ENCODE peak calls at places on chromosomes 5 and 9, in eight cellular contexts. A is AG04450, I is cardiac fibroblast, Y is brain microvascular endothelial cell, J is heart right ventricle, W is GM12864, R is upper lobe of right lung, E is fibroblast of lung. Z is an unnamed sample.

GRCh38 chr9:78026416-78026815 is 5.2 kb downstream of the GNAQ start:
- DNase-seq in A (no peak), I (no peak), Y (no peak), J (no peak), W (no peak), R (no peak), E (peak), Z (no peak)

GRCh38 chr5:157328277-157328912 is 62.5 kb downstream of the CYFIP2 start:
- DNase-seq in A (peak), I (peak), Y (peak), J (peak), W (no peak), R (no peak), E (peak), Z (peak)

GRCh38 chr9:134648701-134649525 is 7.3 kb downstream of the COL5A1 start:
- DNase-seq in A (no peak), I (peak), Y (peak), J (no peak), W (no peak), R (no peak), E (peak), Z (no peak)

GRCh38 chr5:122703214-122703613 is 71.7 kb upstream of the SNX2 start:
- DNase-seq in A (no peak), I (no peak), Y (no peak), J (no peak), W (no peak), R (no peak), E (no peak), Z (no peak)

GRCh38 chr5:40485021-40485998 is 194.4 kb upstream of the PTGER4 start:
- DNase-seq in A (no peak), I (no peak), Y (no peak), J (no peak), W (no peak), R (no peak), E (no peak), Z (no peak)

GRCh38 chr5:28766565-28767158 is 1728.3 kb upstream of the CDH9 start:
- DNase-seq in A (no peak), I (peak), Y (peak), J (no peak), W (no peak), R (no peak), E (peak), Z (no peak)

GRCh38 chr5:131228646-131229045 is 35.2 kb upstream of the CDC42SE2 start:
- DNase-seq in A (no peak), I (no peak), Y (no peak), J (no peak), W (no peak), R (no peak), E (no peak), Z (no peak)

GRCh38 chr9:81656004-81656403 is 33.3 kb downstream of the TLE1 start:
- DNase-seq in A (no peak), I (no peak), Y (no peak), J (no peak), W (peak), R (no peak), E (no peak), Z (no peak)

GRCh38 chr9:94916956-94917355 is 190.5 kb downstream of the AOPEP start:
- DNase-seq in A (no peak), I (no peak), Y (no peak), J (no peak), W (no peak), R (no peak), E (no peak), Z (no peak)

GRCh38 chr9:83544002-83544698 is 5.9 kb upstream of the FRMD3 start:
- DNase-seq in A (no peak), I (peak), Y (peak), J (peak), W (peak), R (no peak), E (peak), Z (peak)

GRCh38 chr9:37498457-37498856 is 12.7 kb downstream of the POLR1E start:
- DNase-seq in A (no peak), I (no peak), Y (no peak), J (no peak), W (no peak), R (no peak), E (no peak), Z (no peak)

GRCh38 chr9:129669141-129669718 is 3.8 kb downstream of the PRRX2 start:
- DNase-seq in A (peak), I (no peak), Y (peak), J (no peak), W (no peak), R (no peak), E (peak), Z (peak)

GRCh38 chr5:135030691-135031145 is 3.3 kb downstream of the PITX1 start:
- DNase-seq in A (no peak), I (no peak), Y (no peak), J (no peak), W (no peak), R (no peak), E (no peak), Z (no peak)

GRCh38 chr5:135028791-135029467 is 5.1 kb downstream of the PITX1 start:
- DNase-seq in A (no peak), I (no peak), Y (no peak), J (no peak), W (no peak), R (no peak), E (no peak), Z (no peak)

GRCh38 chr5:135027699-135028615 is 6.1 kb downstream of the PITX1 start:
- DNase-seq in A (no peak), I (no peak), Y (no peak), J (no peak), W (no peak), R (no peak), E (no peak), Z (no peak)

GRCh38 chr5:135030123-135030517 is 3.9 kb downstream of the PITX1 start:
- DNase-seq in A (no peak), I (no peak), Y (no peak), J (no peak), W (no peak), R (no peak), E (no peak), Z (no peak)

DNA sequence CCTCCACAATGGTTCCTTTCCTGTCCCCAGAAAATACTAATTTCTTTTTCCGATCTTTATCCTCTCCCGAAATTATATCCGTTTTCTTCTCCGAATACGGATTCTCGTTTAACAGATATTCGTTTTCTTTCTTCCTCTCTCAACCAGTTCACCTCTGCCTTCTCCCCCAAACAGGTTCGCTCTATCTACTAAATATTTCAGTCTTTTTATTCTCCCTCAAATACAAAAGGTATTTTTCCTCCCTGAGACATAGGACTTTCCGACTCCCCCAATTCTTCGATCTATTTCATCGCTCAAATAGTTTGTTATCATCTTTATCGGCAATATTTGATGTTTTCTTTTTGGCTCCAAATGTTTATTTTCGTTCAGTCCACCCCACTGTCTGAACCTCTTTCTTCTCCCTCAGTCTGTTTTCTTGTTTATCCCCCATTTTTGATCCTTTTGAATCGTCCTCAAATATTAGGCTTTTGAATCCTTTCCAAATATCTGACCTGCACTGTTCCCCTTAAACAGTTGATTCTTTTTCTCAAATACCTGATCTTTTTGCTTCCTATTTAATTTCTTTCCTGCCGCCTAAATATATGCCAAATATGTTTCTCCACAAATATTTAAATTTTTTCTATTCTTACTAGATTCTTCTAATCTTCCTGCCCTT is 4.4 kb downstream of the PITX1 start:
- DNase-seq in A (no peak), I (no peak), Y (no peak), J (no peak), W (no peak), R (no peak), E (no peak), Z (no peak)
- H3K4me3 ChIP-seq in A (peak), I (no peak), Y (no peak), J (no peak), W (no peak), R (no peak), E (no peak), Z (no peak)

DNA sequence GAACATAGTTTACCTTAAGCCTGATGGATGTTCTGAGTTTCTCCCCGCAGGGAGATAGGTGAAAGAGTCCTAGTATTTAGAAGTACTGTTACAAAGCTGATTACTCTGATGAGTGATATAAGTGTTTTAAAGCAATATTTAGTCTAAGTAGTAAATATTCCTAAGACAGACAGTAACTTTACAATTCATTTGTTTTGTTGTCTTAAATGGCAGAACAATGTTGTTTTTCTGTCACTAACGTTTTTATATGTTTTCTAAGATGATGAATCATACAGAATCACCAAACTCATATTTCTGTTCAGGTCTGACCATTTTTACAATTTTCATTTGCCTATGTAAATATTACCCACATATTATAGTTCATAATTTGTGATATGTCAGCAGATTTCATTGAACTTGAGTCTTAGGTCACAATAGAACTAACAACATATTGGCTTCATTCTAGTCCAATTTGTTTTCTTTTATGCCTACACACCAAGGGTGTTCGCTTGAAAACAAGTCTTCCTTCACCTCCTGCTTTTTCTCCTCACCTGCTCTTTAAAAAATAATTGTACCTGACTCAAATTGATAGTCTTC is 30.6 kb downstream of the MAP3K1 start:
- DNase-seq in A (no peak), I (no peak), Y (no peak), J (no peak), W (no peak), R (no peak), E (no peak), Z (no peak)
- TF ChIP-seq CTCF in A (no peak), I (no peak), Y (no peak), J (no peak), W (no peak), R (no peak), E (no peak), Z (no peak)

GRCh38 chr5:179816401-179817070 is 4.2 kb upstream of the SQSTM1 start:
- DNase-seq in A (no peak), I (no peak), Y (no peak), J (peak), W (no peak), R (peak), E (no peak), Z (no peak)
- H3K4me3 ChIP-seq in A (peak), I (peak), Y (peak), J (peak), W (no peak), R (peak), E (peak), Z (peak)

GRCh38 chr5:50730336-50730735 is 63.9 kb downstream of the PARP8 start:
- DNase-seq in A (no peak), I (no peak), Y (no peak), J (no peak), W (no peak), R (no peak), E (no peak), Z (no peak)
- TF ChIP-seq CTCF in A (no peak), I (no peak), Y (no peak), J (no peak), W (no peak), R (no peak), E (no peak), Z (no peak)

DNA sequence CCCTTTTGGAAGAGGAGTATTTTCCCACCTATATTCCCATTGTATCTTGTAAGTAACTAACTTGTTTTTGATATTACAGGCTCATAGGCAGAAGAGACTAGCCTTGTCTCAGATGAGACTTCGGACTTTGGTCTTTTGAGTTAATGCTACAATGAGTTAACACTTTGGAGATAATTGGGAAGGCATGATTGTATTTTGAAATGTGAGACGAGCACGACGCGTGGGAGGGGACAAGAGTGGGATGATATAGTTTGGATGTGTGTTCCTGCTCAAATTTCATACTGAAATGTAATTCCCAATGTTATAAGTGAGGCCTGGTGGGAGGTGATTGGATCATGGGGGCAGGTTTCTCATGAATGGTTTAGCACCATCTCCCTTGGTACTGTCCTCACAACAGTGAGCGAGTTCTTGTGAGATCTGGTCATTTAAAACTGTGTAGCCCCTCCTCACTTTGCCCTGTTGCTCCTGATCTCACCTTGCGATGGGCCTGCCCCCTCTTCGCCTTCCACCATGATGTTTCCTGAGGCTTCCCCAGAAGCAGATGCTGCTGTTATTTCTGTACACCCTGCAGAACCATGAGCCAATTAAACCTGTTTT is 721.5 kb upstream of the CTNND2 start:
- DNase-seq in A (no peak), I (no peak), Y (no peak), J (no peak), W (no peak), R (no peak), E (no peak), Z (no peak)
- H3K4me3 ChIP-seq in A (no peak), I (no peak), Y (no peak), J (no peak), W (no peak), R (no peak), E (no peak), Z (no peak)

GRCh38 chr5:76256116-76256889 is 146.8 kb upstream of the IQGAP2 start:
- DNase-seq in A (peak), I (peak), Y (peak), J (no peak), W (peak), R (no peak), E (peak), Z (peak)
- TF ChIP-seq CTCF in A (peak), I (peak), Y (peak), J (peak), W (peak), R (peak), E (peak), Z (peak)

GRCh38 chr5:95783661-95784060 is 38.9 kb downstream of the GLRX start:
- DNase-seq in A (no peak), I (no peak), Y (no peak), J (no peak), W (no peak), R (no peak), E (no peak), Z (no peak)
- H3K4me3 ChIP-seq in A (no peak), I (no peak), Y (no peak), J (no peak), W (no peak), R (no peak), E (no peak), Z (no peak)

GRCh38 chr9:116285320-116285719 is 131.7 kb downstream of the PAPPA start:
- DNase-seq in A (no peak), I (no peak), Y (no peak), J (no peak), W (no peak), R (no peak), E (no peak), Z (no peak)
- TF ChIP-seq CTCF in A (no peak), I (peak), Y (peak), J (no peak), W (no peak), R (no peak), E (no peak), Z (no peak)